ENCODE peak calls at places on chromosomes 3 and 15, in four cellular contexts. E, K, U and I are unnamed samples.

GRCh38 chr3:184756151-184756681 is 44.4 kb upstream of the MAGEF1 start:
- DNase-seq in E (no peak), K (no peak), U (peak), I (no peak)

GRCh38 chr3:8077126-8077525 is 424.5 kb upstream of the LMCD1 start:
- DNase-seq in E (no peak), K (no peak), U (no peak), I (no peak)

GRCh38 chr3:12165909-12166308 is 7.2 kb upstream of the TIMP4 start:
- DNase-seq in E (no peak), K (no peak), U (no peak), I (no peak)

GRCh38 chr15:72220678-72221077 is 10.3 kb downstream of the PKM start:
- DNase-seq in E (no peak), K (no peak), U (peak), I (no peak)

GRCh38 chr3:62109534-62109933 is 263.8 kb downstream of the FEZF2 start:
- DNase-seq in E (no peak), K (peak), U (peak), I (peak)

GRCh38 chr15:58951388-58952060 is 18.0 kb upstream of the SLTM start:
- DNase-seq in E (no peak), K (peak), U (no peak), I (no peak)

GRCh38 chr15:96505014-96505413 is 174.5 kb downstream of the NR2F2 start:
- DNase-seq in E (no peak), K (no peak), U (no peak), I (no peak)

GRCh38 chr15:71455107-71455506 is 339.8 kb downstream of the THSD4 start:
- DNase-seq in E (no peak), K (peak), U (no peak), I (no peak)

GRCh38 chr15:48761393-48762158 is 49.3 kb downstream of the CEP152 start:
- DNase-seq in E (no peak), K (no peak), U (peak), I (no peak)

GRCh38 chr3:42752961-42753360 is 20.1 kb downstream of the CCDC13 start:
- DNase-seq in E (no peak), K (no peak), U (peak), I (no peak)

DNA sequence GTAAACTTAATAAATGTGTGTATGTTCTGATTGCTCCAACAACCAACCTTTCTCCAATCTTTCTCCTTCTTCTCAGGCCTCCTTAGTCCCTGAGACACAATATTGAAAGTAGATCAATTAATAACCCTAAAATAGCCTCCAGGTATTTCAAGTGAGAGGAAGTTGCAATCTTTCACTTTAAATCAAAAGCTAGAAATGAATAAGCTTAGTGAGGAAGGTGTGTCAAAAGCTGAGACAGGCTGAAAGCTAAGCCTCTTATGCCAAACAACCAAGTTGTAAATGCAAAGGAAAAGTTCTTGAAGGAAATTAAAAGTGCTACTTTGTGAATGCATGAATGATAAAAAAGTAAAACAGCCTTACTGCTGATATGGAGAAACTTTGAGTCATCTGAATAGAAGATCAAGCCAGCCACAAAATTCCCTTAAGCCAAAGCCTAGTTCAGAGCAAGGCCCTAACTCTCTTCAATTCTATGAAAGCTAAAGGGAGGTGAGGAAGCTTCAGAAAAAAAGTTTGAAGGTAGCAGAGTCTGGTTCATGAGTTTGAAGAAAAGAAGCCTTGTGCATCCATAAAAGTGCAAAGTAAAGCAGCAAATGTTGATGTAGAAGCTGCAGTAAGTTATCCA is 38.6 kb downstream of the CCDC80 start:
- DNase-seq in E (no peak), K (no peak), U (no peak), I (no peak)
- H2AK5ac ChIP-seq in E (no peak), K (no peak), U (no peak), I (no peak)

GRCh38 chr3:3800685-3801509 is 1.7 kb downstream of the LRRN1 start:
- DNase-seq in E (peak), K (no peak), U (peak), I (no peak)
- H3K4ac ChIP-seq in E (no peak), K (no peak), U (peak), I (no peak)

GRCh38 chr3:187746479-187747335 is 1.4 kb upstream of the BCL6 start:
- DNase-seq in E (no peak), K (peak), U (peak), I (peak)
- H3K9ac ChIP-seq in E (no peak), K (peak), U (no peak), I (peak)

DNA sequence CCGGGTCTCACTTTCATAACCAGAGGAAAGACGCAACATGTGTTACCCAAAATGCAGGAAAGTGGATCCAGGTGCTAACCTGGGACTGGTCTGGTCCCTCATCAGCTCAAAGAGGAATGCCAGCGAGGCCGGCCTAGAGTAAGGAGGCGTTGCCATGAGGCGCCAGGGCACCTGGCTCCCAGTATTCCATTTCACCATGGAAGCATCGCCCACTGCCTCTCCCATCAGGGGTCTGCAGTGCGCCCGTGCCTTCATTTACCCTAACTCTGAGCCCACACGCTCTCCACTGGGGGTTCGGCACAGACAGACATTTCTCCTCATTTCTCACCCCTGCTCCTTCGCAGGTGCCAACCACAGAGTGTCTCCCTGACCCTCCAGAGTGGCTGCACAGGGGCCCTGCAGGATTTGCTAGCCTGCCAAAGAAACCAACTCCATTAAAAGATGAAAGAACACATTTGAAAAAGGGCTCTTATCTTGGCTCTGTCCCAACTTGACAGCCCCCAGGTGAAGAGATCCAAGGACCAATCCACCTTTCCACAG is 61.5 kb downstream of the ABTB1 start:
- DNase-seq in E (no peak), K (no peak), U (no peak), I (no peak)
- H2AK5ac ChIP-seq in E (no peak), K (peak), U (no peak), I (peak)

GRCh38 chr3:194134757-194135515 is 1.0 kb upstream of the HES1 start:
- DNase-seq in E (peak), K (peak), U (peak), I (peak)

GRCh38 chr3:194134231-194134756 is 1.7 kb upstream of the HES1 start:
- DNase-seq in E (peak), K (no peak), U (no peak), I (peak)

GRCh38 chr3:194136519-194137313 is 768 bp downstream of the HES1 start:
- DNase-seq in E (peak), K (peak), U (peak), I (peak)

GRCh38 chr3:194135806-194136518 is at the start of gene HES1:
- DNase-seq in E (peak), K (peak), U (peak), I (peak)

GRCh38 chr3:194135516-194135805 is 487 bp upstream of the HES1 start:
- DNase-seq in E (no peak), K (no peak), U (no peak), I (no peak)
- H3K4ac ChIP-seq in E (no peak), K (peak), U (peak), I (no peak)

DNA sequence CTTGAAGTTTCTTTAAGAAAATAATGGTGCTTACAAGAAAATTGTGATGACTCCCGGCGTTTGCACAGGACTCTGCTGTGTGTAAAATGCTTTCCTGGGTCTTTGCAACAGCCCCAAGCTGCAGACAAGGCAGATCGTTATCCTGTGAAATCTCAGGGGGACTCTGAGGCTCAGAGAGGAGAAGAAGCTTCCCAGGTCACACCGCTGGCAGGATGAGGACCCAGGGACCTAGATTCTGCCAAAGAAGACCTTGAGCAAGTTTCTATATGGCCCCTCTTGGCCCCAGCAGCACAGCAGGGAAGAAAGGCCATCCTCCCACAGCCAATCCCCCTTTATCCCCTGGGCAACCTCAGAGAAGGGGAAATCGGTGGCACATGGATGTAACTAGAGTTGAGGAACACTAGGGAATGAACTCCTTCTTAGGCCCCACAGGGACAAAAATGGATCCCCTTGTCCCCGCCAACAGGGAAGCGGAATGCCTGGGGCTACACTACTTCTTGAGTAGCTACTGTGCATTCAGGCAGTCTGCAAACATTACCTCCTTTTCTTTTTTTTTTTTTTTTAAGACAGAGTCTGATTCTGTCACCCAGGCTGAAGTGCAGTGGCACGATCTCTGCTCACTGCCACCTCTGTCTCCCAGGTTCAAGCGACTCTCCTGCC is 72.8 kb downstream of the CPN2 start:
- DNase-seq in E (no peak), K (no peak), U (no peak), I (no peak)
- H3K9ac ChIP-seq in E (no peak), K (no peak), U (no peak), I (peak)

GRCh38 chr3:32844322-32844654 is 26.5 kb downstream of the TRIM71 start:
- DNase-seq in E (no peak), K (no peak), U (no peak), I (no peak)
- H2AK5ac ChIP-seq in E (no peak), K (no peak), U (no peak), I (no peak)

GRCh38 chr3:25153561-25153960 is 274.5 kb upstream of the RARB start:
- DNase-seq in E (no peak), K (no peak), U (no peak), I (no peak)
- H3K4ac ChIP-seq in E (no peak), K (no peak), U (no peak), I (no peak)

GRCh38 chr15:99167640-99168039 is 62.8 kb downstream of the SYNM start:
- DNase-seq in E (no peak), K (no peak), U (no peak), I (no peak)
- H3K9ac ChIP-seq in E (no peak), K (no peak), U (no peak), I (no peak)